ENCODE peak calls at places on chromosome 19, in nine cellular contexts. D is K562, V is SK-N-SH, B is GM23248, I is fibroblast of lung, F is IMR-90, W is HCT116, H is neuronal stem cell, Z is mesendoderm. L is an unnamed sample.

GRCh38 chr19:33603377-33603776 is 18.4 kb upstream of the CHST8 start:
- DNase-seq in W (no peak), D (no peak), H (no peak), I (no peak), Z (no peak), V (no peak), B (no peak), F (no peak), L (no peak)

GRCh38 chr19:49653466-49653806 is 11.4 kb downstream of the SCAF1 start:
- DNase-seq in V (no peak), W (no peak), B (no peak), I (no peak), H (no peak), Z (no peak), D (no peak), F (no peak), L (no peak)

GRCh38 chr19:42471554-42472249 is 29.0 kb upstream of the CXCL17 start:
- DNase-seq in H (no peak), B (peak; percentile 49), W (no peak), D (no peak), Z (no peak), I (peak; percentile 9), F (peak; percentile 5), V (no peak), L (peak; percentile 23)

GRCh38 chr19:39407644-39408391 is 1.2 kb downstream of the ZFP36 start:
- DNase-seq in F (no peak), B (peak; percentile 64), H (no peak), D (no peak), I (no peak), Z (no peak), W (no peak), V (no peak), L (peak; percentile 83)

GRCh38 chr19:38664503-38665211 is 17.2 kb downstream of the ACTN4 start:
- DNase-seq in F (no peak), I (no peak), H (no peak), V (no peak), B (no peak), Z (peak; percentile 59), W (no peak), D (peak; percentile 79), L (peak; percentile 71)

GRCh38 chr19:37304190-37304883 is 66.6 kb upstream of the ZNF527 start:
- DNase-seq in D (peak; percentile 13), F (no peak), W (no peak), H (peak; percentile 41), Z (peak; percentile 78), B (no peak), I (no peak), V (peak; percentile 73), L (no peak)

GRCh38 chr19:39237200-39238184 is 7.3 kb downstream of the IFNL3 start:
- DNase-seq in B (no peak), D (peak; percentile 37), Z (peak; percentile 41), W (peak; percentile 3), H (no peak), V (no peak), I (no peak), F (no peak), L (peak; percentile 67)

GRCh38 chr19:40360020-40360686 is 11.7 kb downstream of the PLD3 start:
- DNase-seq in V (no peak), Z (no peak), H (no peak), D (no peak), B (no peak), I (no peak), W (no peak), F (no peak), L (no peak)

GRCh38 chr19:4083677-4084546 is 17.2 kb upstream of the ZBTB7A start:
- DNase-seq in F (no peak), I (no peak), W (no peak), D (peak; percentile 42), Z (peak; percentile 56), V (no peak), B (no peak), H (no peak), L (no peak)

GRCh38 chr19:18254546-18255500 is 19.4 kb downstream of the IQCN start:
- DNase-seq in F (no peak), I (no peak), W (no peak), D (no peak), Z (no peak), B (peak; percentile 26), V (no peak), H (no peak), L (peak; percentile 57)

DNA sequence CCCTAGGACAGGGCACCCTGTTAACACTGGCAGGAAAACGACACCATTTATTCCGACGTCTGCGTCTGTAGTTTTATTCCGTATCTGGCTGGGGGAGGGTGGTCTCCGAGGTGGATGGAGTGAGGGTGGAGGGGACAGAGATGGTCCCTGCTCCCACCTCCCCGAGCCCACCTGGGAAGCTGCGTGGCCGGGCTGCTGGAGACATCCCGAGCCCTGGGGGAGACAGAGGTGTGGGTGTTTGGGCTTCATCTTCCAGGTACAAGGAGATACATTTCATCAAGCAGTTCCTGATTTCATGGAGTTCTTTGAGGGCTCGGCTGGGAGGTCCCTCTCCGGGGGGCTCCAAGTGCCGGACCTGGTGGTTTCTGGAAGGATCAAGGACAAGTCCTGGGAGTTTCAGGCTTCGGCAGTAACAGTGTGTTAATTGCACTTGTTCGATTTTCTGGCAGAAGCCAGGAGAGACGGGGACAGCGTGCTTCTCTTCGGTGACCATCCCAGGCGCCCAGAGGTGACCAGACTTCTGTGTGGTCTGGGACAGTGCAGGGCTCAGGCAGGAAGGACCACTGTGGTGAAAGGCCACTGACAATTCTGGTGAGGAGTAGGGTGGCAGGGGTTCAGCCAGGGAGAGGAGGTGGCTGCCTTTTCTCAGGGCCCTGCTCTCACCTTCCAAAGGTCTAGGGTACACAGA is 20.1 kb upstream of the MKNK2 start:
- DNase-seq in F (no peak), H (no peak), W (no peak), D (no peak), B (no peak), V (no peak), Z (no peak), I (no peak), L (no peak)
- H3K9ac ChIP-seq in F (no peak overlapping the region), H (no peak overlapping the region), W (no peak overlapping the region), D (no peak overlapping the region), B (no peak overlapping the region), V (no peak overlapping the region), Z (no peak overlapping the region), I (no peak overlapping the region), L (no peak overlapping the region)

DNA sequence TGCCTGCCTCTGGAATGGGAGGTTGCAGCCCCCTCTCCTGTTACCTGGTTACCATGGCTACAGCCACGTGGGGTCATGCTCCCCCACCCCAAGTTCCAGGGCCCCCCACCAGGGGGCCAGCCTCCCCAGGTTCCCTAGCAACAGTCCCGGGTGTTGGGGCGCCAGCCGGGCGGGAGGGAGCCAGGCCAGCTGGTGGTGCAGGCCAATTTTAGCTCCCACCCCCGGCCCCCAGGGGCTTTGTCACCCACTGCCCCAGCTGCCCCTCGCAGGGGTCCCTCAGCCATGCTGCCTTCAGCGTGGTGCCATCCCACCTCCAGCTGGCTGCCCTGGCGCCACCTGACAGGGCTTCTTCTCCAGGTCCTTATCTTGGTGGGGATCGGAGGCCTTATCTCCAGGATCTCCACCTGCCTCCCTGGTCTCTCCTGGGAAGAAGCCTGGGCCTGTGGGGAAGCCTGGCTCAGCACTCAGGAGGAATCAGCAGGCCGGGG is 3.0 kb downstream of the MARK4 start:
- DNase-seq in B (peak; percentile 13), D (peak; percentile 58), Z (peak; percentile 36), W (no peak), H (no peak), V (peak; percentile 79), I (no peak), F (no peak), L (peak; percentile 67)
- H3K9ac ChIP-seq in B (peak overlapping the region; percentile 93), D (peak overlapping the region; percentile 56), Z (no peak overlapping the region), W (no peak overlapping the region), H (peak overlapping the region; percentile 60), V (no peak overlapping the region), I (no peak overlapping the region), F (no peak overlapping the region), L (no peak overlapping the region)

GRCh38 chr19:35039881-35040456 is 1.6 kb upstream of the HPN start:
- DNase-seq in V (no peak), Z (no peak), I (no peak), F (no peak), B (no peak), H (no peak), D (no peak), W (no peak), L (no peak)
- H3K9ac ChIP-seq in V (no peak overlapping the region), Z (peak overlapping the region; percentile 68), I (no peak overlapping the region), F (no peak overlapping the region), B (no peak overlapping the region), H (peak overlapping the region; percentile 44), D (peak overlapping the region; percentile 88), W (no peak overlapping the region), L (peak overlapping the region; percentile 56)

DNA sequence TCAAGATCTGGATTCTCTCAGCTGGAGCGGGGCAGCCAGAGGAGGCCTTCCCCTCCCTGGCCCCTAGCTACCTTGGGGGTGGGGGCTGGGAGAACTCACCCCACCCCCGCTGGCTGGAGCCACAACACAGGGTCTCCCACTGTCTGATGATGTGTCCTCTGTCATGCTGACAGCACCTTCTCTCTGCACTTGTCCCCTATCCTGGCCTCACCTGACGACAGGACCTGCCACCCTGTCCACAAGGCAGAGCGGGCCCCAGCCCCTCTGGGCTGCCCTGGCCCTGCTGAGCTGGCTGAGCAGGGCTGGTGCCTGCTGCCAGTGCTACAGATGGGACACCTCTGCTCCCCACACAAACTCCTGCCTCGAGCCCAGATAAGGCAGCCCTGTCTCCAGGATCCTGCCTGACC is 5.6 kb downstream of the CBARP start:
- DNase-seq in D (no peak), I (no peak), F (no peak), W (no peak), B (no peak), Z (no peak), H (no peak), V (no peak), L (no peak)
- H3K9ac ChIP-seq in D (peak overlapping the region; percentile 86), I (peak overlapping the region; percentile 18), F (no peak overlapping the region), W (no peak overlapping the region), B (no peak overlapping the region), Z (no peak overlapping the region), H (no peak overlapping the region), V (no peak overlapping the region), L (no peak overlapping the region)